ENCODE peak calls at places on chromosomes 7 and 10, in seven cellular contexts. Z is midbrain; B is GM06990; P is activated T-cell treated with anti-CD3 and anti-CD28 coated beads for 4 hours; Q is stimulated activated CD4-positive, alpha-beta T cell treated with anti-CD3 and anti-CD28 coated beads, TNF-alpha, amount 100 ng/mL, for 48 hours; C is hippocampal formation; T is NCI-H69. I is an unnamed sample.
A peak's percentile ranks its signal among the peaks of the same experiment; 100 is the strongest.

GRCh38 chr10:125026974-125027735 is 85.2 kb downstream of the ZRANB1 start:
- DNase-seq in Z (no peak), B (no peak), P (no peak), Q (no peak), C (no peak), T (no peak), I (no peak)

GRCh38 chr7:40586197-40586596 is 451.4 kb downstream of the SUGCT start:
- DNase-seq in Z (no peak), B (no peak), P (no peak), Q (no peak), C (no peak), T (no peak), I (no peak)

GRCh38 chr7:132500727-132501410 is 75.4 kb downstream of the PLXNA4 start:
- DNase-seq in Z (no peak), B (no peak), P (no peak), Q (no peak), C (no peak), T (no peak), I (no peak)

GRCh38 chr10:130333185-130333584 is 197.0 kb downstream of the GLRX3 start:
- DNase-seq in Z (no peak), B (no peak), P (no peak), Q (no peak), C (no peak), T (no peak), I (no peak)

GRCh38 chr7:99837649-99838361 is 10.0 kb downstream of the CYP3A43 start:
- DNase-seq in Z (no peak), B (no peak), P (no peak), Q (no peak), C (no peak), T (no peak), I (no peak)

GRCh38 chr7:105003275-105003674 is 10.7 kb upstream of the KMT2E start:
- DNase-seq in Z (no peak), B (no peak), P (peak; percentile 37), Q (no peak), C (no peak), T (no peak), I (no peak)

GRCh38 chr10:116271593-116272496 is 1.2 kb downstream of the GFRA1 start:
- DNase-seq in Z (no peak), B (no peak), P (no peak), Q (no peak), C (no peak), T (peak; percentile 37), I (no peak)

GRCh38 chr10:122864901-122865300 is 14.5 kb downstream of the FAM24B start:
- DNase-seq in Z (no peak), B (no peak), P (no peak), Q (no peak), C (no peak), T (no peak), I (no peak)

GRCh38 chr10:62015994-62016393 is 114.5 kb downstream of the ARID5B start:
- DNase-seq in Z (no peak), B (no peak), P (no peak), Q (no peak), C (no peak), T (peak; percentile 63), I (no peak)

GRCh38 chr10:63005246-63005645 is 127.9 kb upstream of the NRBF2 start:
- DNase-seq in Z (no peak), B (no peak), P (no peak), Q (no peak), C (no peak), T (no peak), I (no peak)

GRCh38 chr10:73589538-73590126 is 1.5 kb downstream of the USP54 start:
- DNase-seq in Z (peak; percentile 87), B (no peak), P (no peak), Q (no peak), C (peak; percentile 69), T (no peak), I (no peak)

GRCh38 chr10:72310241-72310633 is 36.5 kb downstream of the DDIT4 start:
- DNase-seq in Z (no peak), B (no peak), P (no peak), Q (no peak), C (no peak), T (no peak), I (no peak)

GRCh38 chr10:31320179-31320597 is 1.2 kb downstream of the ZEB1 start:
- DNase-seq in Z (peak; percentile 16), B (peak; percentile 78), P (peak; percentile 28), Q (no peak), C (peak; percentile 25), T (peak; percentile 15), I (peak; percentile 35)

GRCh38 chr7:24602860-24603456 is 29.7 kb downstream of the PALS2 start:
- DNase-seq in Z (no peak), B (no peak), P (no peak), Q (no peak), C (no peak), T (no peak), I (no peak)

GRCh38 chr7:133853706-133854276 is 273.3 kb upstream of the LRGUK start:
- DNase-seq in Z (peak; percentile 1), B (peak; percentile 15), P (no peak), Q (peak; percentile 9), C (no peak), T (peak; percentile 98), I (no peak)

GRCh38 chr7:220151-220841 is 27.9 kb downstream of the FAM20C start:
- DNase-seq in Z (no peak), B (no peak), P (no peak), Q (no peak), C (no peak), T (no peak), I (no peak)

GRCh38 chr10:95560288-95561199 is 627 bp downstream of the SORBS1 start:
- DNase-seq in Z (no peak), B (peak; percentile 29), P (peak; percentile 14), Q (peak; percentile 15), C (peak; percentile 48), T (peak; percentile 79), I (peak; percentile 21)

GRCh38 chr7:15967551-15967950 is 281.1 kb upstream of the MEOX2 start:
- DNase-seq in Z (no peak), B (no peak), P (no peak), Q (no peak), C (no peak), T (no peak), I (no peak)

GRCh38 chr10:127882391-127882790 is 10.3 kb downstream of the CLRN3 start:
- DNase-seq in Z (no peak), B (no peak), P (no peak), Q (no peak), C (no peak), T (no peak), I (no peak)

GRCh38 chr7:44638611-44639557 is 32.5 kb downstream of the OGDH start:
- DNase-seq in Z (no peak), B (peak; percentile 77), P (peak; percentile 61), Q (peak; percentile 76), C (no peak), T (peak; percentile 67), I (peak; percentile 76)

GRCh38 chr10:7763929-7764328 is 23.9 kb downstream of the KIN start:
- DNase-seq in Z (no peak), B (no peak), P (no peak), Q (no peak), C (no peak), T (no peak), I (no peak)

GRCh38 chr7:82755705-82756551 is 312.4 kb upstream of the CACNA2D1 start:
- DNase-seq in Z (no peak), B (no peak), P (no peak), Q (no peak), C (no peak), T (no peak), I (no peak)

GRCh38 chr10:30219977-30220751 is 128.9 kb downstream of the MTPAP start:
- DNase-seq in Z (peak; percentile 2), B (no peak), P (no peak), Q (no peak), C (no peak), T (no peak), I (no peak)

GRCh38 chr7:66804001-66804400 is 63.5 kb downstream of the RABGEF1 start:
- DNase-seq in Z (peak; percentile 71), B (no peak), P (no peak), Q (no peak), C (peak; percentile 53), T (no peak), I (no peak)